ENCODE peak calls at places on chromosomes 12 and 14, in ten cellular contexts. Y, Q, S, K, T, M, L, Z, O and A are unnamed samples. For H3K27me3, the result is how much of the 10 kb centered on the place peaks cover.

GRCh38 chr14:34247605-34248004 is 214.4 kb downstream of the SPTSSA start:
- DNase-seq in O (no peak), Q (no peak), M (no peak), S (no peak), K (no peak), Z (no peak), T (no peak), L (no peak), Y (no peak), A (no peak)

GRCh38 chr12:27504506-27504905 is 19.5 kb upstream of the PPFIBP1 start:
- DNase-seq in K (no peak), O (no peak), L (no peak), M (no peak), Q (no peak), T (no peak), Z (no peak), S (no peak), Y (no peak), A (no peak)

GRCh38 chr12:115149685-115150378 is 465.9 kb upstream of the TBX3 start:
- DNase-seq in S (no peak), Q (no peak), T (peak), Y (no peak), M (no peak), L (no peak), O (no peak), Z (no peak), K (no peak), A (no peak)

GRCh38 chr12:94815958-94816357 is 165.6 kb upstream of the TMCC3 start:
- DNase-seq in K (no peak), Z (no peak), Y (no peak), T (no peak), O (no peak), Q (no peak), S (no peak), L (no peak), M (no peak), A (no peak)

GRCh38 chr12:64890873-64891468 is 66.5 kb downstream of the TBC1D30 start:
- DNase-seq in M (no peak), T (peak), Q (peak), O (no peak), L (no peak), K (no peak), Z (no peak), S (no peak), Y (no peak), A (no peak)

GRCh38 chr12:1827806-1828805 is 7.7 kb downstream of the LRTM2 start:
- DNase-seq in Q (no peak), O (no peak), S (peak), L (no peak), M (no peak), T (no peak), Y (no peak), Z (no peak), K (no peak), A (no peak)

GRCh38 chr12:121132601-121133481 is at the start of gene P2RX7:
- DNase-seq in O (peak), T (peak), S (peak), Z (peak), Q (no peak), M (peak), Y (peak), L (peak), K (peak), A (peak)

GRCh38 chr14:89164168-89165074 is 252.6 kb downstream of the FOXN3 start:
- DNase-seq in L (no peak), K (no peak), Y (no peak), S (no peak), Q (no peak), O (no peak), Z (no peak), M (no peak), T (no peak), A (no peak)

GRCh38 chr12:124512667-124513296 is 54.6 kb downstream of the NCOR2 start:
- DNase-seq in O (peak), K (no peak), Z (peak), Q (no peak), Y (peak), S (peak), T (peak), M (peak), L (peak), A (peak)

GRCh38 chr12:12788675-12789368 is 3.4 kb downstream of the APOLD1 start:
- DNase-seq in K (peak), Q (no peak), O (peak), S (no peak), Y (peak), L (peak), M (no peak), Z (peak), T (peak), A (peak)

GRCh38 chr14:103867020-103867419 is 19.6 kb upstream of the PPP1R13B start:
- DNase-seq in L (no peak), S (peak), M (no peak), Y (no peak), T (no peak), K (no peak), O (no peak), Z (no peak), Q (no peak), A (no peak)

GRCh38 chr14:72686832-72687231 is 207.1 kb downstream of the DPF3 start:
- DNase-seq in Y (no peak), K (no peak), M (no peak), T (no peak), L (no peak), Q (no peak), S (no peak), Z (no peak), O (no peak), A (no peak)

GRCh38 chr12:131698286-131698685 is 12.6 kb upstream of the SFSWAP start:
- DNase-seq in Z (no peak), S (no peak), L (no peak), T (no peak), Q (no peak), Y (no peak), M (no peak), O (no peak), K (no peak), A (no peak)

GRCh38 chr14:43147480-43147879 is 1359.6 kb downstream of the FSCB start:
- DNase-seq in T (peak), Y (no peak), L (no peak), K (no peak), Q (no peak), O (no peak), M (no peak), S (no peak), Z (no peak), A (no peak)

GRCh38 chr12:120720234-120720968 is 5.2 kb upstream of the ACADS start:
- DNase-seq in Y (no peak), Z (no peak), S (no peak), T (peak), Q (no peak), M (no peak), L (no peak), O (no peak), K (no peak), A (peak)

GRCh38 chr12:40444174-40444573 is 219.4 kb downstream of the LRRK2 start:
- DNase-seq in Z (no peak), T (no peak), O (no peak), Y (no peak), K (no peak), M (no peak), L (no peak), S (no peak), Q (no peak), A (no peak)

GRCh38 chr12:40451661-40452060 is 226.9 kb downstream of the LRRK2 start:
- DNase-seq in S (no peak), L (no peak), K (no peak), M (no peak), Z (no peak), T (no peak), Y (no peak), O (no peak), Q (no peak), A (no peak)

GRCh38 chr12:40446385-40446784 is 221.6 kb downstream of the LRRK2 start:
- DNase-seq in Z (no peak), Q (no peak), O (no peak), K (no peak), T (no peak), L (no peak), M (no peak), S (no peak), Y (no peak), A (no peak)
- TF ChIP-seq CTCF in Z (no peak), Q (peak), O (no peak), K (peak), T (peak), L (no peak), M (no peak), S (no peak), Y (no peak), A (peak)

GRCh38 chr14:21106506-21107359 is 5.9 kb downstream of the TMEM253 start:
- DNase-seq in O (peak), M (peak), K (peak), Y (peak), L (peak), T (peak), Q (peak), S (peak), Z (peak), A (peak)

GRCh38 chr14:21104448-21105060 is 3.7 kb downstream of the TMEM253 start:
- DNase-seq in S (peak), Y (peak), Q (peak), M (peak), O (peak), K (peak), L (peak), T (peak), Z (peak), A (peak)

GRCh38 chr14:21103710-21104447 is 3.0 kb downstream of the TMEM253 start:
- DNase-seq in Q (peak), M (peak), L (peak), Y (peak), S (peak), K (peak), O (peak), Z (peak), T (peak), A (peak)

GRCh38 chr14:21106191-21106505 is 5.3 kb downstream of the TMEM253 start:
- DNase-seq in S (no peak), T (peak), O (no peak), L (no peak), K (no peak), M (no peak), Y (no peak), Q (no peak), Z (no peak), A (peak)

DNA sequence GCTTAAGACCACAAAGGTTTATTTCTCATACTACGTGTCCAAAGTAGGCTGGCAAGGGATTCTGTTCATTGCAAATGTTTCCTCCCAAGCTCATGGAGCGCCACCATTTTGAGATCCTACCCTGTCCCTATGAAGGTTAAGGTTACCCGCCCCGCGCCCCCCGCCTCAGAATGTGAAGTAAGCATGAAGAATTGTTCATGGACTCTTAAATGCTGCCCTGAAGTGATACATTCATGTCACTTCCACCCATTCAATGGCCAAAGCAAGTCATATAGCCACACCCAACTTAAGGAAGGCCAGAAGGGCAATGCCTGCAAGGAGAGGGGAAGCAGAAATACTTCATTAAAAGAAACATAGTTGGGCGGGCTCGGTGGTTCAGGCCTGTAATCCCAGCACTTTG is 4.2 kb downstream of the TMEM253 start:
- DNase-seq in Z (no peak), Y (no peak), O (no peak), T (no peak), Q (no peak), M (no peak), S (no peak), L (no peak), K (no peak), A (no peak)
- H3K4me3 ChIP-seq in Z (no peak), Y (no peak), O (peak), T (no peak), Q (no peak), M (no peak), S (no peak), L (no peak), K (no peak), A (no peak)

GRCh38 chr14:24324024-24324423 is 10.8 kb downstream of the ADCY4 start:
- DNase-seq in K (no peak), S (peak), Q (no peak), M (no peak), O (no peak), T (no peak), Y (no peak), L (no peak), Z (no peak), A (no peak)
- H3K27me3 ChIP-seq in K (under half), S (under half), Q (under half), M (under half), O (under half), T (under half), Y (under half), L (under half), Z (under half), A (under half)

GRCh38 chr14:77794357-77794756 is 5.6 kb upstream of the ADCK1 start:
- DNase-seq in Y (no peak), Z (no peak), M (no peak), T (no peak), L (no peak), Q (no peak), K (no peak), S (no peak), O (no peak), A (no peak)
- TF ChIP-seq CTCF in Y (no peak), Z (no peak), M (no peak), T (no peak), L (no peak), Q (no peak), K (no peak), S (no peak), O (no peak), A (no peak)

GRCh38 chr12:749871-750270 is 2.5 kb upstream of the WNK1 start:
- DNase-seq in Y (no peak), Z (no peak), L (no peak), T (no peak), Q (no peak), K (no peak), S (no peak), O (no peak), M (no peak), A (no peak)
- H3K4me3 ChIP-seq in Y (no peak), Z (no peak), L (no peak), T (no peak), Q (no peak), K (peak), S (no peak), O (peak), M (no peak), A (no peak)

DNA sequence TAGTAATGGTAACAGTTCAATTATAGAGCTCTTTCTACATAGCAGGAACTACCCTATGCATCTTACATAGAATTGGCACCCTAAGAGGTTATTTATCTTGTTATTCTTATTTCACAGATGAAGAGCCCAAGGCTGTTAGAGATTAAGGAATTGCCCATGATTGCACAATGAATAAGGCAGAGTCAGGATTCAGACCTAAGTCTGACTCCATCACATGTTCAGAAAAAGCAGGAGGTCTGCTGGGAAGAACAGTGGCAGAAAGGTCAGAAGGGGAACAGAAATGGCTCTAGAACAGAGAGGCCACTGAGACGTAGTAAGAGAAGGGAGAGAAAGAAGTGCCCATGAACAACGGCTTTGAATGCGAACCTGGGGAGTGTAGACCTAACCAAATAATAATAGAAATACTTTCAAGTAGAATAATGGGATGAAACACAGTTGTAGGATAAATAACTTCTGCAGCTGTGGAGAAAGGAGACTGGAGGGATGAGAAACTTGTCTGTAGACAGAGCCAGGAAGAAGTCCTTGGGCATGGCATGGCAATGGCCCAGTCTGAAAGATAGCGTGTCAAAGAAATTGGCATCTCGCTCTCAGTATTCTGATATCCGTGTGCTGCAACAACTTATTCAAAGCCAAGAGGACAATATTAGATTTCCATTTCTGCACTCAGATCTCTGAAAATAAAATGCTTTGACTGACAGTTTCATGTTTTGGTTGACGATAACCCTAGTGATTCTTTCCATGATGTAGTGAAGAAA is 17.6 kb downstream of the MYBPC1 start:
- DNase-seq in Y (no peak), K (no peak), M (no peak), Q (no peak), T (no peak), O (peak), S (no peak), L (no peak), Z (no peak), A (no peak)
- H3K27me3 ChIP-seq in Y (under half), K (under half), M (under half), Q (under half), T (under half), O (under half), S (under half), L (under half), Z (under half), A (under half)

GRCh38 chr12:119365451-119365850 is 30.9 kb downstream of the CCDC60 start:
- DNase-seq in Y (no peak), K (no peak), Z (no peak), L (no peak), O (no peak), T (no peak), M (no peak), S (no peak), Q (no peak), A (no peak)

GRCh38 chr12:119366007-119366406 is 31.5 kb downstream of the CCDC60 start:
- DNase-seq in Q (no peak), S (no peak), M (no peak), T (no peak), K (no peak), L (no peak), O (no peak), Z (no peak), Y (no peak), A (no peak)

GRCh38 chr12:119363037-119363436 is 28.5 kb downstream of the CCDC60 start:
- DNase-seq in Q (no peak), L (no peak), O (no peak), S (no peak), Z (no peak), Y (no peak), K (no peak), T (no peak), M (no peak), A (no peak)

DNA sequence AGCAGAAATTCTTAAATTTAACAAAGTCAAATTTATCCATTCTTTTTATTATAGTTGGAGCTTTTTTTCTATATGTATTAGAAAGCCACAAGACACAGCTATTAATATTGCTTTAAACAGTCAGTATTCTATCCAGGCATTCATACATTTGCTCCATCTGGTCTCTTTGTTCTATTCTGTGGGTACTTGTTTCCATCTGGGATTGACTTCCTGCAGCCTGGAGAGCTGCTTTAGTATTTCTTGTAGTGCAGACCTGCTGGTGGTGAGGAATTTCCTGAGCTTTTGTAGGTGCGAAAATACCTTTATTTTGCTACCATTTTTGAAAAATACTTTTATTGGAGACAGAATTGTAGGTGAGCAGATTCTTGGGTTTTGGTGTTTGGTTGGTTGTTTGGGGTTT is 29.0 kb downstream of the CCDC60 start:
- DNase-seq in Z (no peak), M (no peak), K (no peak), T (no peak), O (no peak), Y (no peak), L (no peak), Q (no peak), S (no peak), A (no peak)
- TF ChIP-seq CTCF in Z (no peak), M (no peak), K (no peak), T (no peak), O (no peak), Y (no peak), L (no peak), Q (no peak), S (no peak), A (no peak)

DNA sequence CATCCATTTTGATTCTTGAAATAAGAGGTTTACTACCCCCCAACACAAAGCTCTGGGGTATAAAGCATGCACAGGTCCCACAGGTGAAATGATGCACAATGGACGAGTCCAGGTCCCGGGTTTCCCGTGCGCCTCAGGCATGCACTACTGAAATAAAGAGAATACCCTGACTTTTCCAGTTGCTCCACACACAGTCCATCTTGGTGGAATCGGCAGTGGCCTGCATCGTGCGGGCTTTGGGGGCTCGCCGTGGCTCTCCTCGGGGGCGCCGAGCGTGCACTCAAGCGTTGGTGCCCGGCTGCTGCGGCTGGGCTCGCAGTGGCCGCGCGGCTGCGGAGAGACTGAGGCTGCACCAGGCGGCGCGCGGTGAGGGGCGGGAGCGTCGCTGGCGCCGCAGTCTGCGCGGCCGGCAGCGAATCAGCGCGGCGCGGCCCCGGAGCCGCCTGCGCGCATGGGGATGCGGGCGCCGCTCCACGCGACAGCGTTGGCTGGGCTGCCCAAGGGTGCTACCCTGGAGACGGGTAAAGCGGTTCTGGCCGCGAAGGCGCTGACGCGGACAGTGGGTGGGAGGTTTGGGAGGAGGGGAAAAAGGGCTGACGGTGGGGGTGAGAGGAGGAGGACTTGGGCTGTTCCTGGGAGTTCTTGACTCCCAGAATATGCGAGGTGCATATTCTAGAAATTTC is 53.8 kb upstream of the CCDC175 start:
- DNase-seq in M (no peak), S (peak), Y (peak), K (peak), Q (no peak), L (no peak), O (no peak), T (no peak), Z (no peak), A (peak)
- H3K4me3 ChIP-seq in M (no peak), S (no peak), Y (peak), K (peak), Q (peak), L (peak), O (peak), T (peak), Z (no peak), A (no peak)

GRCh38 chr14:74235017-74235416 is 4.2 kb upstream of the VSX2 start:
- DNase-seq in K (no peak), Y (no peak), T (no peak), O (no peak), L (no peak), M (no peak), Z (no peak), S (no peak), Q (no peak), A (no peak)

GRCh38 chr14:74239848-74240793 is 872 bp downstream of the VSX2 start:
- DNase-seq in Z (no peak), M (no peak), L (no peak), Q (no peak), K (no peak), O (no peak), Y (no peak), T (peak), S (no peak), A (no peak)

GRCh38 chr14:74240794-74241610 is 1.8 kb downstream of the VSX2 start:
- DNase-seq in K (no peak), S (no peak), L (no peak), Z (no peak), Q (no peak), O (no peak), M (no peak), Y (no peak), T (peak), A (no peak)

GRCh38 chr14:74238974-74239847 is at the start of gene VSX2:
- DNase-seq in T (no peak), Y (no peak), L (no peak), M (no peak), Z (no peak), K (no peak), S (no peak), O (no peak), Q (no peak), A (no peak)

GRCh38 chr14:74237441-74237840 is 1.8 kb upstream of the VSX2 start:
- DNase-seq in T (no peak), Z (no peak), Y (no peak), M (no peak), L (no peak), Q (no peak), K (no peak), O (no peak), S (no peak), A (no peak)
- H3K27me3 ChIP-seq in T (half or more), Z (under half), Y (half or more), M (under half), L (half or more), Q (under half), K (under half), O (under half), S (under half), A (half or more)

GRCh38 chr14:51738754-51739153 is 87.0 kb downstream of the FRMD6 start:
- DNase-seq in Q (no peak), L (no peak), Y (no peak), Z (no peak), S (no peak), T (no peak), O (no peak), M (no peak), K (no peak), A (peak)
- TF ChIP-seq CTCF in Q (no peak), L (no peak), Y (no peak), Z (no peak), S (no peak), T (no peak), O (no peak), M (no peak), K (no peak), A (no peak)